ENCODE peak calls at places on chromosomes 11 and 22, in four cellular contexts. One of them, this sample, is unnamed.

GRCh38 chr11:66851698-66852465 is 5.0 kb upstream of the LRFN4 start:
- DNase-seq in A549: peak
- DNase-seq in NAMALWA: peak
- DNase-seq in AML-193: no peak
- DNase-seq in this sample: no peak

GRCh38 chr11:35622070-35622469 is 3.8 kb downstream of the FJX1 start:
- DNase-seq in A549: no peak
- DNase-seq in NAMALWA: no peak
- DNase-seq in AML-193: no peak
- DNase-seq in this sample: no peak

GRCh38 chr11:65419773-65420481 is 2.7 kb upstream of the NEAT1 start:
- DNase-seq in A549: peak
- DNase-seq in NAMALWA: peak
- DNase-seq in AML-193: peak
- DNase-seq in this sample: peak

GRCh38 chr11:132620423-132620822 is 911.9 kb downstream of the OPCML start:
- DNase-seq in A549: no peak
- DNase-seq in NAMALWA: no peak
- DNase-seq in AML-193: no peak
- DNase-seq in this sample: no peak

GRCh38 chr11:69000831-69001245 is 12.2 kb downstream of the MRGPRF start:
- DNase-seq in A549: peak
- DNase-seq in NAMALWA: peak
- DNase-seq in AML-193: peak
- DNase-seq in this sample: no peak

GRCh38 chr11:9687736-9688494 is 24.0 kb downstream of the SWAP70 start:
- DNase-seq in A549: no peak
- DNase-seq in NAMALWA: peak
- DNase-seq in AML-193: no peak
- DNase-seq in this sample: no peak

GRCh38 chr11:70642301-70642700 is 244.0 kb downstream of the CTTN start:
- DNase-seq in A549: no peak
- DNase-seq in NAMALWA: no peak
- DNase-seq in AML-193: no peak
- DNase-seq in this sample: no peak

GRCh38 chr11:83681944-83682644 is 395.9 kb upstream of the CCDC90B start:
- DNase-seq in A549: no peak
- DNase-seq in NAMALWA: no peak
- DNase-seq in AML-193: no peak
- DNase-seq in this sample: no peak

GRCh38 chr22:23147632-23148387 is 2.5 kb downstream of the RAB36 start:
- DNase-seq in A549: no peak
- DNase-seq in NAMALWA: no peak
- DNase-seq in AML-193: no peak
- DNase-seq in this sample: no peak

GRCh38 chr22:27748355-27749168 is 53.0 kb downstream of the MN1 start:
- DNase-seq in A549: no peak
- DNase-seq in NAMALWA: no peak
- DNase-seq in AML-193: no peak
- DNase-seq in this sample: no peak

GRCh38 chr22:27853404-27853803 is 51.8 kb upstream of the MN1 start:
- DNase-seq in A549: no peak
- DNase-seq in NAMALWA: no peak
- DNase-seq in AML-193: no peak
- DNase-seq in this sample: no peak

GRCh38 chr11:84089072-84090057 is 803.2 kb upstream of the CCDC90B start:
- DNase-seq in A549: no peak
- DNase-seq in NAMALWA: no peak
- DNase-seq in AML-193: no peak
- DNase-seq in this sample: no peak

GRCh38 chr11:103112364-103112763 is 3.1 kb downstream of the DYNC2H1 start:
- DNase-seq in A549: no peak
- DNase-seq in NAMALWA: no peak
- DNase-seq in AML-193: no peak
- DNase-seq in this sample: no peak

GRCh38 chr11:114081641-114082414 is 22.3 kb downstream of the ZBTB16 start:
- DNase-seq in A549: no peak
- DNase-seq in NAMALWA: no peak
- DNase-seq in AML-193: no peak
- DNase-seq in this sample: no peak

GRCh38 chr11:57482782-57483569 is 22.6 kb downstream of the RTN4RL2 start:
- DNase-seq in A549: peak
- DNase-seq in NAMALWA: no peak
- DNase-seq in AML-193: no peak
- DNase-seq in this sample: no peak

GRCh38 chr11:9760180-9760550 is 96.3 kb downstream of the SWAP70 start:
- DNase-seq in A549: no peak
- DNase-seq in NAMALWA: no peak
- DNase-seq in AML-193: no peak
- DNase-seq in this sample: no peak

GRCh38 chr11:97140885-97141494 is 751.2 kb downstream of the JRKL start:
- DNase-seq in A549: peak
- DNase-seq in NAMALWA: peak
- DNase-seq in AML-193: peak
- DNase-seq in this sample: no peak

GRCh38 chr11:126115820-126116319 is 53.2 kb upstream of the CDON start:
- DNase-seq in A549: peak
- DNase-seq in NAMALWA: no peak
- DNase-seq in AML-193: no peak
- DNase-seq in this sample: no peak

GRCh38 chr11:46684364-46684763 is 16.1 kb downstream of the ARHGAP1 start:
- DNase-seq in A549: no peak
- DNase-seq in NAMALWA: no peak
- DNase-seq in AML-193: no peak
- DNase-seq in this sample: no peak

GRCh38 chr11:65473275-65473860 is 25.5 kb upstream of the MALAT1 start:
- DNase-seq in A549: no peak
- DNase-seq in NAMALWA: no peak
- DNase-seq in AML-193: no peak
- DNase-seq in this sample: no peak

GRCh38 chr22:37777122-37777687 is 30.5 kb upstream of the GCAT start:
- DNase-seq in A549: no peak
- DNase-seq in NAMALWA: no peak
- DNase-seq in AML-193: no peak
- DNase-seq in this sample: no peak

GRCh38 chr11:91981995-91982394 is 242.6 kb upstream of the FAT3 start:
- DNase-seq in A549: peak
- DNase-seq in NAMALWA: no peak
- DNase-seq in AML-193: no peak
- DNase-seq in this sample: no peak

GRCh38 chr22:35131423-35132050 is 65.6 kb downstream of the ISX start:
- DNase-seq in A549: no peak
- DNase-seq in NAMALWA: no peak
- DNase-seq in AML-193: no peak
- DNase-seq in this sample: no peak

GRCh38 chr22:43295660-43296059 is 47.5 kb downstream of the SCUBE1 start:
- DNase-seq in A549: no peak
- DNase-seq in NAMALWA: no peak
- DNase-seq in AML-193: no peak
- DNase-seq in this sample: no peak

This sample was measured in SIG-M5.